ENCODE peak calls at places on chromosomes 11 and 22, in five cellular contexts. P, Z, B, C and A are unnamed samples.
A peak's percentile ranks its signal among the peaks of the same experiment; 100 is the strongest.

GRCh38 chr11:81869337-81870065 is 864.2 kb downstream of the FAM181B start:
- DNase-seq in P (peak; percentile 96), Z (no peak), B (no peak), C (no peak), A (no peak)

GRCh38 chr11:12441081-12441801 is 63.9 kb downstream of the PARVA start:
- DNase-seq in P (no peak), Z (no peak), B (no peak), C (no peak), A (no peak)

GRCh38 chr22:27491888-27492287 is 309.7 kb downstream of the MN1 start:
- DNase-seq in P (no peak), Z (no peak), B (no peak), C (no peak), A (no peak)

GRCh38 chr22:40007826-40008710 is 13.3 kb downstream of the FAM83F start:
- DNase-seq in P (no peak), Z (no peak), B (no peak), C (no peak), A (no peak)

GRCh38 chr22:50587407-50587806 is 4.8 kb upstream of the CHKB start:
- DNase-seq in P (no peak), Z (peak; percentile 25), B (no peak), C (no peak), A (no peak)

GRCh38 chr11:116504541-116505149 is 268.1 kb downstream of the BUD13 start:
- DNase-seq in P (no peak), Z (no peak), B (no peak), C (no peak), A (no peak)

GRCh38 chr22:36339171-36340065 is 48.3 kb downstream of the MYH9 start:
- DNase-seq in P (no peak), Z (no peak), B (no peak), C (no peak), A (no peak)

GRCh38 chr22:49553518-49554295 is 274.0 kb downstream of the BRD1 start:
- DNase-seq in P (no peak), Z (peak; percentile 45), B (no peak), C (peak; percentile 17), A (no peak)

GRCh38 chr11:22674470-22675426 is 8.3 kb downstream of the GAS2 start:
- DNase-seq in P (no peak), Z (no peak), B (no peak), C (no peak), A (no peak)

GRCh38 chr11:94567181-94567670 is at the start of gene PIWIL4:
- DNase-seq in P (no peak), Z (no peak), B (no peak), C (no peak), A (no peak)

GRCh38 chr22:24736526-24737050 is 37.9 kb downstream of the PIWIL3 start:
- DNase-seq in P (no peak), Z (no peak), B (no peak), C (no peak), A (no peak)

GRCh38 chr11:43933608-43934358 is 8.7 kb upstream of the C11orf96 start:
- DNase-seq in P (no peak), Z (no peak), B (no peak), C (no peak), A (peak; percentile 73)

GRCh38 chr11:9219115-9219514 is 46.0 kb downstream of the DENND5A start:
- DNase-seq in P (no peak), Z (no peak), B (no peak), C (no peak), A (no peak)

GRCh38 chr11:72069200-72069599 is 11.1 kb downstream of the NUMA1 start:
- DNase-seq in P (no peak), Z (no peak), B (no peak), C (no peak), A (no peak)

GRCh38 chr11:60868682-60869450 is 1.5 kb downstream of the ZP1 start:
- DNase-seq in P (no peak), Z (peak; percentile 40), B (no peak), C (no peak), A (peak; percentile 11)

GRCh38 chr11:60869451-60869825 is 2.1 kb downstream of the ZP1 start:
- DNase-seq in P (no peak), Z (peak; percentile 53), B (no peak), C (no peak), A (no peak)

GRCh38 chr11:60871378-60872061 is 4.2 kb downstream of the ZP1 start:
- DNase-seq in P (no peak), Z (peak; percentile 64), B (no peak), C (no peak), A (peak; percentile 59)

GRCh38 chr11:60870733-60871377 is 3.5 kb downstream of the ZP1 start:
- DNase-seq in P (no peak), Z (no peak), B (no peak), C (no peak), A (no peak)

DNA sequence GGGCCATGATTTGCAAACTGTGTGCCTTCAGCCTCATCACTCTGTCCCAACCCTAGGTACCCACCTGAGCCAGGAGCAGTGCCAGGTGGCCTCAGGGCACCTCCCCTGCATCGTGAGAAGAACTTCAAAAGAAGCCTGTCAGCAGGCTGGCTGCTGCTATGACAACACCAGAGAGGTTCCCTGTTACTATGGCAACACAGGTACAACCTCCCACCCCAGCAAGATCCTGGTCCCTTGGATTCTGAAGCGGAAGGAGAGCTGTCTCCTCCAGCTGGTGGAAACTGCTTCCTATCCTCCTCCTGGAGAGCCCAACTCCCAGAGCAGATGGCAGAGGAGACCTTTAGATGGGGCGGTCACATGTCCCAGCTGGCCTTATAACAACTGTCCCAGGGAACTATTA is 2.9 kb downstream of the ZP1 start:
- DNase-seq in P (peak; percentile 24), Z (peak; percentile 30), B (no peak), C (no peak), A (no peak)
- H3K4me3 ChIP-seq in P (no peak overlapping the region), Z (no peak overlapping the region), B (no peak overlapping the region), C (no peak overlapping the region), A (no peak overlapping the region)

GRCh38 chr22:20517422-20517821 is 10.0 kb downstream of the MED15 start:
- DNase-seq in P (no peak), Z (no peak), B (no peak), C (no peak), A (no peak)
- H3K4me1 ChIP-seq in P (no peaks in the 10 kb centered on the region), Z (peaks cover 12% of the 10 kb centered on the region), B (peaks cover 8% of the 10 kb centered on the region), C (peaks cover 28% of the 10 kb centered on the region), A (peaks cover 20% of the 10 kb centered on the region)

DNA sequence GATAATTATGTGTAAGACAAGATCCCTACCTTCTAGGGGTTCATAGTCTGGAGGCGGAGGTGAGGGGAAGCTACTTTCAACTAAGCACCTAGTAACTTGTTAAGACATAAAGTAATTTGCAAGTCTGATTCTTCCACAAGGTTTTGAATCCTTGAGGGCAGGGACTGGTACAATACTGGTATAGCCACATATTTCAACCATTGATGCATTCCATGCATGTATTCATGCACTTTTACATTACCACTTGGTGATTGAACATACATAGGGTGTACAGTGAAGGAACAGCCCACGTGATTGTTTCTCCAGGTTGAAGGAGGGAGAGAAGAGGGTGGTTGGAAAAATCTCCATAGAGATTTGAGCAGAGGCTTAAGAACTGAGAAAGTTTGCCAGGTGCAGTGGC is 62.0 kb upstream of the PAX6 start:
- DNase-seq in P (no peak), Z (no peak), B (no peak), C (no peak), A (no peak)
- H3K9me3 ChIP-seq in P (no peaks in the 10 kb centered on the region), Z (no peaks in the 10 kb centered on the region), B (no peaks in the 10 kb centered on the region), C (no peaks in the 10 kb centered on the region), A (no peaks in the 10 kb centered on the region)

GRCh38 chr22:20953668-20954500 is 13.2 kb upstream of the AIFM3 start:
- DNase-seq in P (no peak), Z (no peak), B (no peak), C (no peak), A (no peak)

GRCh38 chr22:20955548-20955947 is 11.5 kb upstream of the AIFM3 start:
- DNase-seq in P (no peak), Z (no peak), B (no peak), C (no peak), A (no peak)

GRCh38 chr22:20957691-20958440 is 9.2 kb upstream of the AIFM3 start:
- DNase-seq in P (no peak), Z (peak; percentile 81), B (no peak), C (no peak), A (peak; percentile 75)

GRCh38 chr22:20957118-20957690 is 9.9 kb upstream of the AIFM3 start:
- DNase-seq in P (no peak), Z (peak; percentile 76), B (no peak), C (no peak), A (no peak)

GRCh38 chr22:20956258-20957117 is 10.6 kb upstream of the AIFM3 start:
- DNase-seq in P (no peak), Z (peak; percentile 67), B (no peak), C (no peak), A (peak; percentile 57)
- H3K4me3 ChIP-seq in P (no peak overlapping the region), Z (peak overlapping the region; percentile 70), B (peak overlapping the region; percentile 60), C (peak overlapping the region; percentile 64), A (peak overlapping the region; percentile 63)

DNA sequence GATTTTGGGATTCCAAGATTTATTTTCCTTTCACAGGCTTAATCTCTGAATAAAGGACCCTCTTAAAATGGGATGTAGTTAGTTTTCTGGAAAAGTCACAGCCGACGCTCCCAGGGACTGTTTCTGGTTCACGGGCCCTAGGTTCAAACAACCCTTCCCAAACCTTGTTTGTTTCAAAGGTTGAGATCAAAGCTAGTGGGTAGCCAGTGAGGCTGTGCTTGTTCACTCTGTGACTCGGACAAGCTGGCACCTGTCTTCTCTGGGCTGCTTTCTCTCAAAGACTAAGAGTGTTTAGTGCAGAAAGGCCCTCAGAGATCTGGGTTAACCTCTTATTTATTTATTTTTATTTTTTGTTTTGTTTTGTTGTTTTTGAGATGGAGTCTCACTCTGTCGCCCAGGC is 13.0 kb upstream of the MALAT1 start:
- DNase-seq in P (no peak), Z (no peak), B (no peak), C (no peak), A (no peak)
- H3K4me1 ChIP-seq in P (peaks cover 44% of the 10 kb centered on the region), Z (peaks cover 58% of the 10 kb centered on the region), B (peaks cover 72% of the 10 kb centered on the region), C (peaks cover 58% of the 10 kb centered on the region), A (peaks cover 35% of the 10 kb centered on the region)

DNA sequence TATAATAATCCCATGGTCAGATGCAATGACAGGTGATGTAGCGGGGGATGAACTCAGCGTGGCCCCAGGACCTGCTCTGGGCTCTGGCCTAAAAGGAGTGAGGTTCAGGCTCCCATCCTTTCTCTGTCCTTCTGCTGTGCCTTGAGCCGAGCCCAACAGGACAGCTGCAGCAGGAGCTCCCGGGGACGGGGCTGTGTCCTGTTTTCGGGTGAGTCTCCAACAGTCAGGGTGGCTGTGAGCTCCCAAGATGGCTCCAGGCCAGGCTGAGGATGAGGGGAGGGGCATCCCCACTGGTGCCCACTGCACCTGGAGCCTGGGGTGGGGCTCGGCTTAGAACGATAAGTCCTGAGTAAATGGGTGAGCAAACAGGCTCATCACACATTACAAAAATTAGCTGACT is 1385.0 kb downstream of the BRD1 start:
- DNase-seq in P (no peak), Z (no peak), B (no peak), C (no peak), A (no peak)
- H3K9me3 ChIP-seq in P (no peaks in the 10 kb centered on the region), Z (no peaks in the 10 kb centered on the region), B (no peaks in the 10 kb centered on the region), C (no peaks in the 10 kb centered on the region), A (no peaks in the 10 kb centered on the region)

GRCh38 chr22:17368727-17369552 is at the start of gene CECR2:
- DNase-seq in P (peak; percentile 71), Z (peak; percentile 86), B (no peak), C (no peak), A (peak; percentile 58)
- H3K4me3 ChIP-seq in P (peak within 1 kb of the TSS; percentile 66), Z (peak within 1 kb of the TSS; percentile 61), B (peak within 1 kb of the TSS; percentile 57), C (peak within 1 kb of the TSS; percentile 51), A (peak within 1 kb of the TSS; percentile 80)

GRCh38 chr11:122672892-122673291 is 17.4 kb downstream of the UBASH3B start:
- DNase-seq in P (no peak), Z (no peak), B (no peak), C (peak; percentile 54), A (peak; percentile 69)
- H3K4me1 ChIP-seq in P (peaks cover 85% of the 10 kb centered on the region), Z (peaks cover 20% of the 10 kb centered on the region), B (no peaks in the 10 kb centered on the region), C (no peaks in the 10 kb centered on the region), A (no peaks in the 10 kb centered on the region)